ENCODE peak calls at places on chromosomes 7 and 10, in nine cellular contexts. J, I, C, U, F, Q, O, L and Y are unnamed samples.

GRCh38 chr10:84739641-84740040 is 411.3 kb downstream of the CCSER2 start:
- DNase-seq in J (no peak), I (no peak), C (no peak), U (no peak), F (no peak), Q (no peak), O (no peak), L (no peak), Y (no peak)

GRCh38 chr10:6396652-6397051 is 183.4 kb downstream of the PRKCQ start:
- DNase-seq in J (no peak), I (no peak), C (no peak), U (no peak), F (no peak), Q (no peak), O (no peak), L (no peak), Y (no peak)

GRCh38 chr7:2283074-2283473 is 31.2 kb downstream of the SNX8 start:
- DNase-seq in J (no peak), I (no peak), C (no peak), U (no peak), F (no peak), Q (no peak), O (no peak), L (no peak), Y (no peak)

GRCh38 chr10:61964949-61965693 is 63.6 kb downstream of the ARID5B start:
- DNase-seq in J (no peak), I (no peak), C (no peak), U (no peak), F (no peak), Q (no peak), O (no peak), L (no peak), Y (no peak)

GRCh38 chr10:84825330-84825729 is 496.9 kb downstream of the CCSER2 start:
- DNase-seq in J (no peak), I (no peak), C (no peak), U (no peak), F (no peak), Q (no peak), O (no peak), L (no peak), Y (peak)

GRCh38 chr7:132400667-132401142 is 175.6 kb downstream of the PLXNA4 start:
- DNase-seq in J (no peak), I (no peak), C (no peak), U (no peak), F (no peak), Q (no peak), O (no peak), L (no peak), Y (no peak)

GRCh38 chr10:129715805-129716785 is 248.0 kb downstream of the EBF3 start:
- DNase-seq in J (no peak), I (peak), C (no peak), U (no peak), F (no peak), Q (no peak), O (no peak), L (no peak), Y (no peak)

GRCh38 chr7:40301486-40302065 is 166.8 kb downstream of the SUGCT start:
- DNase-seq in J (no peak), I (no peak), C (no peak), U (no peak), F (no peak), Q (no peak), O (no peak), L (no peak), Y (no peak)

GRCh38 chr10:84521015-84521414 is 192.6 kb downstream of the CCSER2 start:
- DNase-seq in J (no peak), I (no peak), C (no peak), U (no peak), F (no peak), Q (no peak), O (no peak), L (no peak), Y (no peak)

GRCh38 chr7:114085592-114086490 is 167.0 kb upstream of the PPP1R3A start:
- DNase-seq in J (no peak), I (peak), C (peak), U (no peak), F (no peak), Q (peak), O (peak), L (no peak), Y (peak)

GRCh38 chr7:28002638-28003037 is 178.0 kb downstream of the JAZF1 start:
- DNase-seq in J (no peak), I (peak), C (no peak), U (no peak), F (no peak), Q (no peak), O (no peak), L (no peak), Y (peak)

GRCh38 chr7:972670-973309 is 2.6 kb downstream of the COX19 start:
- DNase-seq in J (no peak), I (no peak), C (no peak), U (no peak), F (no peak), Q (no peak), O (no peak), L (no peak), Y (no peak)

GRCh38 chr7:23546897-23547572 is 15.3 kb upstream of the TRA2A start:
- DNase-seq in J (peak), I (peak), C (peak), U (peak), F (peak), Q (peak), O (peak), L (peak), Y (peak)

GRCh38 chr10:86252051-86252450 is 114.5 kb downstream of the GRID1 start:
- DNase-seq in J (no peak), I (no peak), C (no peak), U (no peak), F (no peak), Q (no peak), O (no peak), L (no peak), Y (no peak)

GRCh38 chr10:11831520-11831951 is 8.4 kb downstream of the PROSER2 start:
- DNase-seq in J (no peak), I (peak), C (no peak), U (no peak), F (no peak), Q (no peak), O (no peak), L (no peak), Y (no peak)

GRCh38 chr10:79431891-79432831 is 13.3 kb downstream of the ZCCHC24 start:
- DNase-seq in J (no peak), I (no peak), C (no peak), U (no peak), F (no peak), Q (no peak), O (no peak), L (no peak), Y (no peak)

GRCh38 chr7:138773817-138774216 is 24.0 kb upstream of the TMEM213 start:
- DNase-seq in J (no peak), I (peak), C (no peak), U (no peak), F (no peak), Q (no peak), O (no peak), L (no peak), Y (no peak)

GRCh38 chr10:109956454-109957091 is 33.3 kb upstream of the XPNPEP1 start:
- DNase-seq in J (no peak), I (peak), C (peak), U (no peak), F (peak), Q (peak), O (no peak), L (no peak), Y (peak)